ENCODE peak calls at places on chromosome X, in five cellular contexts. One of them, this sample, is unnamed.
A peak's percentile ranks its signal among the peaks of the same experiment; 100 is the strongest.

GRCh38 chrX:24520472-24520871 is 55.4 kb downstream of the PDK3 start:
- DNase-seq in psoas muscle: no peak
- DNase-seq in thoracic aorta: no peak
- DNase-seq in NCI-H2107: no peak
- DNase-seq in OCI-M1: no peak
- DNase-seq in this sample: no peak

GRCh38 chrX:40062525-40063193 is 35.1 kb downstream of the BCOR start:
- DNase-seq in psoas muscle: no peak
- DNase-seq in thoracic aorta: no peak
- DNase-seq in NCI-H2107: no peak
- DNase-seq in OCI-M1: no peak
- DNase-seq in this sample: no peak

GRCh38 chrX:39866229-39866628 is 231.5 kb downstream of the BCOR start:
- DNase-seq in psoas muscle: no peak
- DNase-seq in thoracic aorta: no peak
- DNase-seq in NCI-H2107: no peak
- DNase-seq in OCI-M1: no peak
- DNase-seq in this sample: no peak

GRCh38 chrX:45767021-45767491 is 566.4 kb upstream of the DIPK2B start:
- DNase-seq in psoas muscle: no peak
- DNase-seq in thoracic aorta: no peak
- DNase-seq in NCI-H2107: no peak
- DNase-seq in OCI-M1: peak; percentile 53
- DNase-seq in this sample: no peak

GRCh38 chrX:104565791-104566687 is at the start of gene IL1RAPL2:
- DNase-seq in psoas muscle: no peak
- DNase-seq in thoracic aorta: no peak
- DNase-seq in NCI-H2107: no peak
- DNase-seq in OCI-M1: no peak
- DNase-seq in this sample: no peak

GRCh38 chrX:30373479-30373878 is 64.3 kb upstream of the NR0B1 start:
- DNase-seq in psoas muscle: no peak
- DNase-seq in thoracic aorta: no peak
- DNase-seq in NCI-H2107: no peak
- DNase-seq in OCI-M1: no peak
- DNase-seq in this sample: no peak

GRCh38 chrX:103774070-103774642 is 2.5 kb upstream of the PLP1 start:
- DNase-seq in psoas muscle: no peak
- DNase-seq in thoracic aorta: no peak
- DNase-seq in NCI-H2107: peak; percentile 14
- DNase-seq in OCI-M1: no peak
- DNase-seq in this sample: no peak

GRCh38 chrX:15679246-15679645 is 14.6 kb upstream of the CLTRN start:
- DNase-seq in psoas muscle: no peak
- DNase-seq in thoracic aorta: no peak
- DNase-seq in NCI-H2107: no peak
- DNase-seq in OCI-M1: no peak
- DNase-seq in this sample: no peak

GRCh38 chrX:125003746-125004446 is 315.8 kb upstream of the TEX13C start:
- DNase-seq in psoas muscle: no peak
- DNase-seq in thoracic aorta: no peak
- DNase-seq in NCI-H2107: no peak
- DNase-seq in OCI-M1: no peak
- DNase-seq in this sample: no peak

GRCh38 chrX:102849396-102849795 is 87.7 kb upstream of the RAB40AL start:
- DNase-seq in psoas muscle: no peak
- DNase-seq in thoracic aorta: no peak
- DNase-seq in NCI-H2107: no peak
- DNase-seq in OCI-M1: no peak
- DNase-seq in this sample: no peak

GRCh38 chrX:76183289-76184057 is 10.6 kb downstream of the PBDC1 start:
- DNase-seq in psoas muscle: no peak
- DNase-seq in thoracic aorta: no peak
- DNase-seq in NCI-H2107: no peak
- DNase-seq in OCI-M1: no peak
- DNase-seq in this sample: no peak

GRCh38 chrX:2703991-2704369 is 12.9 kb downstream of the CD99 start:
- DNase-seq in psoas muscle: peak; percentile 40
- DNase-seq in thoracic aorta: no peak
- DNase-seq in NCI-H2107: no peak
- DNase-seq in OCI-M1: no peak
- DNase-seq in this sample: no peak

GRCh38 chrX:49987651-49988050 is 65.3 kb downstream of the CLCN5 start:
- DNase-seq in psoas muscle: no peak
- DNase-seq in thoracic aorta: no peak
- DNase-seq in NCI-H2107: no peak
- DNase-seq in OCI-M1: no peak
- DNase-seq in this sample: no peak

GRCh38 chrX:21911481-21911880 is 29.0 kb upstream of the SMS start:
- DNase-seq in psoas muscle: no peak
- DNase-seq in thoracic aorta: no peak
- DNase-seq in NCI-H2107: no peak
- DNase-seq in OCI-M1: no peak
- DNase-seq in this sample: no peak

GRCh38 chrX:9019151-9019550 is 14.8 kb downstream of the FAM9B start:
- DNase-seq in psoas muscle: no peak
- DNase-seq in thoracic aorta: no peak
- DNase-seq in NCI-H2107: no peak
- DNase-seq in OCI-M1: no peak
- DNase-seq in this sample: no peak

GRCh38 chrX:48978226-48978625 is 6.6 kb upstream of the KCND1 start:
- DNase-seq in psoas muscle: no peak
- DNase-seq in thoracic aorta: no peak
- DNase-seq in NCI-H2107: no peak
- DNase-seq in OCI-M1: no peak
- DNase-seq in this sample: no peak

GRCh38 chrX:10014462-10015373 is 47.6 kb downstream of the CLDN34 start:
- DNase-seq in psoas muscle: peak; percentile 88
- DNase-seq in thoracic aorta: peak; percentile 23
- DNase-seq in NCI-H2107: peak; percentile 61
- DNase-seq in OCI-M1: peak; percentile 10
- DNase-seq in this sample: peak; percentile 86

GRCh38 chrX:6738518-6739470 is 203.9 kb upstream of the VCX3A start:
- DNase-seq in psoas muscle: no peak
- DNase-seq in thoracic aorta: no peak
- DNase-seq in NCI-H2107: no peak
- DNase-seq in OCI-M1: no peak
- DNase-seq in this sample: no peak

GRCh38 chrX:154804957-154805695 is at the start of gene MPP1:
- DNase-seq in psoas muscle: peak; percentile 75
- DNase-seq in thoracic aorta: no peak
- DNase-seq in NCI-H2107: peak; percentile 55
- DNase-seq in OCI-M1: peak; percentile 93
- DNase-seq in this sample: peak; percentile 50

GRCh38 chrX:107823456-107823855 is 2.2 kb upstream of the MID2 start:
- DNase-seq in psoas muscle: no peak
- DNase-seq in thoracic aorta: no peak
- DNase-seq in NCI-H2107: no peak
- DNase-seq in OCI-M1: no peak
- DNase-seq in this sample: no peak

GRCh38 chrX:41677661-41678060 is 11.1 kb upstream of the GPR34 start:
- DNase-seq in psoas muscle: no peak
- DNase-seq in thoracic aorta: no peak
- DNase-seq in NCI-H2107: no peak
- DNase-seq in OCI-M1: no peak
- DNase-seq in this sample: no peak

GRCh38 chrX:48956728-48957414 is 536 bp downstream of the OTUD5 start:
- DNase-seq in psoas muscle: peak; percentile 30
- DNase-seq in thoracic aorta: no peak
- DNase-seq in NCI-H2107: no peak
- DNase-seq in OCI-M1: peak; percentile 24
- DNase-seq in this sample: no peak

GRCh38 chrX:150897371-150898319 is 823 bp downstream of the CD99L2 start:
- DNase-seq in psoas muscle: peak; percentile 17
- DNase-seq in thoracic aorta: no peak
- DNase-seq in NCI-H2107: peak; percentile 2
- DNase-seq in OCI-M1: peak; percentile 21
- DNase-seq in this sample: no peak

GRCh38 chrX:78321809-78322208 is 5.6 kb downstream of the CYSLTR1 start:
- DNase-seq in psoas muscle: peak; percentile 20
- DNase-seq in thoracic aorta: no peak
- DNase-seq in NCI-H2107: no peak
- DNase-seq in OCI-M1: peak; percentile 87
- DNase-seq in this sample: no peak

GRCh38 chrX:119690921-119691716 is 1.8 kb downstream of the SEPTIN6 start:
- DNase-seq in psoas muscle: no peak
- DNase-seq in thoracic aorta: no peak
- DNase-seq in NCI-H2107: no peak
- DNase-seq in OCI-M1: peak; percentile 93
- DNase-seq in this sample: no peak

This sample was measured in RWPE2.